ENCODE peak calls at places on chromosomes 13 and 19, in seven cellular contexts. G is mucosa of descending colon, J is uterus, D is brain microvascular endothelial cell, M is fibroblast of lung, Z is HS-5, T is cerebellar cortex. W is an unnamed sample.

GRCh38 chr13:111947876-111948275 is 119.1 kb upstream of the SOX1 start:
- DNase-seq in G (no peak), J (no peak), D (no peak), M (no peak), Z (no peak), T (no peak), W (no peak)

GRCh38 chr19:6772028-6772865 is at the start of gene VAV1:
- DNase-seq in G (peak; percentile 83), J (no peak), D (no peak), M (no peak), Z (no peak), T (no peak), W (no peak)

GRCh38 chr13:36608474-36608873 is 65.3 kb upstream of the SERTM1 start:
- DNase-seq in G (no peak), J (no peak), D (no peak), M (no peak), Z (no peak), T (no peak), W (no peak)

GRCh38 chr13:41802684-41803554 is 158.0 kb downstream of the VWA8 start:
- DNase-seq in G (no peak), J (no peak), D (peak; percentile 85), M (peak; percentile 89), Z (no peak), T (no peak), W (peak; percentile 20)

GRCh38 chr19:54281008-54281728 is at the start of gene LILRB2:
- DNase-seq in G (no peak), J (no peak), D (no peak), M (no peak), Z (no peak), T (no peak), W (no peak)

GRCh38 chr13:99126821-99127220 is 73.8 kb upstream of the UBAC2 start:
- DNase-seq in G (no peak), J (no peak), D (no peak), M (no peak), Z (no peak), T (no peak), W (no peak)

GRCh38 chr19:54114340-54114826 is 1.1 kb downstream of the TFPT start:
- DNase-seq in G (peak; percentile 49), J (no peak), D (peak; percentile 36), M (peak; percentile 53), Z (no peak), T (no peak), W (no peak)

GRCh38 chr13:79775830-79776229 is 294.9 kb downstream of the NDFIP2 start:
- DNase-seq in G (peak; percentile 34), J (no peak), D (peak; percentile 77), M (peak; percentile 83), Z (no peak), T (peak; percentile 85), W (no peak)

GRCh38 chr13:28059214-28059613 is 41.2 kb downstream of the FLT3 start:
- DNase-seq in G (peak; percentile 51), J (no peak), D (peak; percentile 7), M (peak; percentile 4), Z (no peak), T (peak; percentile 22), W (no peak)

GRCh38 chr19:8569066-8569761 is 8.0 kb downstream of the MYO1F start:
- DNase-seq in G (no peak), J (no peak), D (peak; percentile 88), M (peak; percentile 96), Z (peak; percentile 74), T (no peak), W (peak; percentile 79)

GRCh38 chr13:68428292-68428691 is 1198.2 kb upstream of the PCDH9 start:
- DNase-seq in G (no peak), J (no peak), D (peak; percentile 1), M (peak; percentile 56), Z (no peak), T (no peak), W (no peak)

GRCh38 chr19:11833541-11833940 is 15.0 kb upstream of the ZNF439 start:
- DNase-seq in G (no peak), J (no peak), D (no peak), M (no peak), Z (no peak), T (no peak), W (no peak)

GRCh38 chr19:55316646-55317045 is 8.5 kb downstream of the TMEM150B start:
- DNase-seq in G (no peak), J (no peak), D (no peak), M (no peak), Z (no peak), T (no peak), W (no peak)

GRCh38 chr19:3697671-3698385 is 2.4 kb downstream of the PIP5K1C start:
- DNase-seq in G (no peak), J (no peak), D (no peak), M (no peak), Z (no peak), T (no peak), W (no peak)

GRCh38 chr19:2123682-2124387 is 27.1 kb downstream of the IZUMO4 start:
- DNase-seq in G (no peak), J (no peak), D (no peak), M (peak; percentile 5), Z (no peak), T (no peak), W (no peak)

GRCh38 chr13:101523732-101524131 is 71.3 kb downstream of the ITGBL1 start:
- DNase-seq in G (no peak), J (no peak), D (peak; percentile 88), M (peak; percentile 86), Z (no peak), T (peak; percentile 66), W (peak; percentile 26)

GRCh38 chr19:13164370-13165090 is 14.3 kb downstream of the IER2 start:
- DNase-seq in G (peak; percentile 81), J (peak; percentile 65), D (no peak), M (peak; percentile 73), Z (no peak), T (peak; percentile 85), W (no peak)

W was measured in BJ.